ENCODE peak calls at places on chromosomes 11 and 22, in seven cellular contexts. F, I, X, G, S, K and Q are unnamed samples. For H3K4me1, the result is how much of the 10 kb centered on the place peaks cover.

GRCh38 chr11:44005076-44005800 is 42.5 kb upstream of the ACCSL start:
- DNase-seq in F (no peak), I (no peak), X (peak), G (peak), S (no peak), K (no peak), Q (no peak)

GRCh38 chr11:107928767-107929507 is 689 bp downstream of the RAB39A start:
- DNase-seq in F (no peak), I (no peak), X (peak), G (peak), S (no peak), K (peak), Q (peak)

GRCh38 chr11:66509131-66509561 is 1.3 kb upstream of the BBS1 start:
- DNase-seq in F (no peak), I (no peak), X (no peak), G (no peak), S (no peak), K (no peak), Q (no peak)

GRCh38 chr22:40392618-40393017 is 22.2 kb downstream of the SGSM3 start:
- DNase-seq in F (no peak), I (no peak), X (no peak), G (no peak), S (peak), K (no peak), Q (no peak)

GRCh38 chr11:64334764-64335741 is 5.0 kb upstream of the CCDC88B start:
- DNase-seq in F (no peak), I (no peak), X (peak), G (peak), S (peak), K (peak), Q (no peak)

GRCh38 chr22:19982991-19983578 is 33.5 kb downstream of the ARVCF start:
- DNase-seq in F (no peak), I (peak), X (no peak), G (no peak), S (no peak), K (no peak), Q (no peak)

GRCh38 chr11:66727883-66728759 is 895 bp downstream of the SPTBN2 start:
- DNase-seq in F (no peak), I (no peak), X (peak), G (no peak), S (peak), K (no peak), Q (no peak)

GRCh38 chr11:117984471-117984870 is 1.7 kb upstream of the IL10RA start:
- DNase-seq in F (no peak), I (no peak), X (no peak), G (peak), S (no peak), K (no peak), Q (no peak)

GRCh38 chr22:49466926-49467590 is 360.6 kb downstream of the BRD1 start:
- DNase-seq in F (no peak), I (no peak), X (no peak), G (no peak), S (no peak), K (no peak), Q (no peak)

GRCh38 chr22:30695351-30695762 is 683 bp downstream of the OSBP2 start:
- DNase-seq in F (no peak), I (peak), X (no peak), G (peak), S (no peak), K (no peak), Q (no peak)

GRCh38 chr11:38648597-38648996 is 2050.6 kb upstream of the RAG2 start:
- DNase-seq in F (no peak), I (no peak), X (no peak), G (no peak), S (no peak), K (no peak), Q (no peak)

GRCh38 chr11:108766596-108767173 is 101.8 kb downstream of the DDX10 start:
- DNase-seq in F (no peak), I (no peak), X (no peak), G (no peak), S (no peak), K (no peak), Q (no peak)

GRCh38 chr11:2515401-2516275 is 70.8 kb downstream of the KCNQ1 start:
- DNase-seq in F (peak), I (peak), X (no peak), G (peak), S (no peak), K (no peak), Q (peak)

GRCh38 chr11:79648766-79649545 is 208.1 kb upstream of the TENM4 start:
- DNase-seq in F (no peak), I (no peak), X (no peak), G (no peak), S (no peak), K (no peak), Q (no peak)

GRCh38 chr22:19536564-19536963 is 12.4 kb upstream of the CLDN5 start:
- DNase-seq in F (no peak), I (no peak), X (no peak), G (no peak), S (no peak), K (no peak), Q (no peak)

GRCh38 chr11:110249066-110249465 is 47.3 kb downstream of the RDX start:
- DNase-seq in F (no peak), I (no peak), X (no peak), G (no peak), S (peak), K (no peak), Q (no peak)

GRCh38 chr11:72406536-72407507 is 27.5 kb downstream of the CLPB start:
- DNase-seq in F (no peak), I (no peak), X (no peak), G (peak), S (peak), K (no peak), Q (no peak)

GRCh38 chr11:38392176-38392575 is 1794.1 kb upstream of the RAG2 start:
- DNase-seq in F (no peak), I (no peak), X (peak), G (no peak), S (no peak), K (no peak), Q (no peak)

GRCh38 chr22:39518996-39519680 is 1.2 kb upstream of the ATF4 start:
- DNase-seq in F (no peak), I (no peak), X (no peak), G (no peak), S (no peak), K (no peak), Q (no peak)

GRCh38 chr11:31160504-31161422 is 208.8 kb downstream of the DCDC1 start:
- DNase-seq in F (no peak), I (no peak), X (peak), G (no peak), S (peak), K (peak), Q (no peak)

GRCh38 chr22:41842996-41843970 is 10.4 kb downstream of the SREBF2 start:
- DNase-seq in F (no peak), I (no peak), X (no peak), G (no peak), S (no peak), K (no peak), Q (no peak)

GRCh38 chr11:2857918-2858317 is 27.7 kb downstream of the CDKN1C start:
- DNase-seq in F (no peak), I (no peak), X (no peak), G (no peak), S (no peak), K (no peak), Q (no peak)

GRCh38 chr11:67284811-67285540 is 4.1 kb upstream of the ANKRD13D start:
- DNase-seq in F (no peak), I (peak), X (no peak), G (no peak), S (no peak), K (no peak), Q (peak)

GRCh38 chr11:2798951-2799761 is 86.4 kb downstream of the CDKN1C start:
- DNase-seq in F (no peak), I (peak), X (no peak), G (peak), S (no peak), K (no peak), Q (peak)

GRCh38 chr11:47336595-47336994 is 15.9 kb downstream of the MYBPC3 start:
- DNase-seq in F (no peak), I (no peak), X (no peak), G (no peak), S (no peak), K (no peak), Q (no peak)

DNA sequence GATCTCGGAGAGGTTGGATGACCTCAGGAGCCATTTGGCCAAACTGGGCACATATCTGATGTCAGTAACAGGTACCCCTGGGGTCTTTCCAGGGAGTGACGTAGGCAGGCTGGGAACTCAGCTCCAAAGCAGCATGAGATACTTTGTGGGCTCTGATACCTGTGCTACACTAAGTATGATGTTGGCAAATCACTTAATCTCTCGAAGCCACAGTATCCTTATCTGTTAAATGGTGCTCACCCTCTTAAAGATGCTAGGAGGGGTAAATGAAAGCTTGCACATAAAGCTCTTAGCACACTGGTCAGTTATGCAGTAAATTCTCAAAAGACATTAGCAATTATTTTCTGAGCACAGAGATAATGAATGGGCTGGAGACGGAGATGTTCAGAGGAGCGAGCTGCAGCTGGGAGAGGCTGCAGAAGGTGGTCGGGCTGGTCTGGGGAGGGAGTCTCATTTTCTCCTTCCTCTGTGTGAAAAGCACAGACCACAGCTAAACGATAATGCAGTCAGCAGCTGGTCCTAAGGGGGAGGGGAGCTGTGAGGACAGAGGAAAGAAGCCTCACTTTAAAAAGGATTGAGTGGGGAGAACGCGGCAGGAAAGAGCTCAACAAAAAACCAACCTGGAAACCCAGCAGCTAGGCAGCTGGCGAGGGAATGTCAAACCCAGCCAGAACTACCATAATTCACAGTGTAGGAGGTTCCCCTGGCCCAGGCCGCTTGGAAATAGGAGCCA is 16.9 kb upstream of the DGKZ start:
- DNase-seq in F (no peak), I (no peak), X (no peak), G (no peak), S (no peak), K (no peak), Q (no peak)
- H3K27ac ChIP-seq in F (no peak), I (no peak), X (no peak), G (no peak), S (no peak), K (no peak), Q (no peak)

DNA sequence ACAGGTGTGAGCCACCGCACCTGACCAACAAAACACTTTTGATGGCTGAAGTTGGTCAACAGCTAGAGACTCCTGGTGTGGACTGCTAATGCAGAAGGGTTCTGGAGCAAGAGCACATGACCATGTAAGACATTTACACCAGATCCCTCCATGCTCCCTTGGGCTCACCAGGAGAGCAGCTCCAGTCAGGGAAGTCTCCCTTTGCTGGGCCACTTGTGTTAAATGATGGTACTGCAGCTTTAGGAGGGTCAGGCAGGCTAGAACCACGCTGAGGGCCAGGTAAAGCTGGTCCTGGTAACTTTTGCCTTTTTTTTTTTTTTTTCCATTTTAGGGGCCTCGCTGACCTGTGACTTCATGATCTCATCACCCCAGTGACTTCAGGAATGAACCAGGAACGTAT is 146.4 kb downstream of the FBXO7 start:
- DNase-seq in F (no peak), I (no peak), X (peak), G (no peak), S (no peak), K (peak), Q (no peak)
- H3K4me1 ChIP-seq in F (under half), I (under half), X (under half), G (under half), S (under half), K (under half), Q (half or more)

GRCh38 chr11:10322830-10323792 is 18.2 kb downstream of the ADM start:
- DNase-seq in F (peak), I (peak), X (peak), G (peak), S (peak), K (peak), Q (peak)
- H3K4me3 ChIP-seq in F (no peak), I (no peak), X (no peak), G (no peak), S (no peak), K (peak), Q (peak)

GRCh38 chr22:35663371-35663770 is 15.1 kb downstream of the APOL6 start:
- DNase-seq in F (no peak), I (no peak), X (no peak), G (no peak), S (peak), K (no peak), Q (no peak)
- H3K27ac ChIP-seq in F (peak), I (no peak), X (peak), G (peak), S (no peak), K (no peak), Q (peak)

GRCh38 chr22:24848559-24849168 is 42.7 kb downstream of the SGSM1 start:
- DNase-seq in F (no peak), I (no peak), X (no peak), G (no peak), S (no peak), K (no peak), Q (no peak)
- H3K4me1 ChIP-seq in F (under half), I (under half), X (under half), G (under half), S (under half), K (under half), Q (under half)

DNA sequence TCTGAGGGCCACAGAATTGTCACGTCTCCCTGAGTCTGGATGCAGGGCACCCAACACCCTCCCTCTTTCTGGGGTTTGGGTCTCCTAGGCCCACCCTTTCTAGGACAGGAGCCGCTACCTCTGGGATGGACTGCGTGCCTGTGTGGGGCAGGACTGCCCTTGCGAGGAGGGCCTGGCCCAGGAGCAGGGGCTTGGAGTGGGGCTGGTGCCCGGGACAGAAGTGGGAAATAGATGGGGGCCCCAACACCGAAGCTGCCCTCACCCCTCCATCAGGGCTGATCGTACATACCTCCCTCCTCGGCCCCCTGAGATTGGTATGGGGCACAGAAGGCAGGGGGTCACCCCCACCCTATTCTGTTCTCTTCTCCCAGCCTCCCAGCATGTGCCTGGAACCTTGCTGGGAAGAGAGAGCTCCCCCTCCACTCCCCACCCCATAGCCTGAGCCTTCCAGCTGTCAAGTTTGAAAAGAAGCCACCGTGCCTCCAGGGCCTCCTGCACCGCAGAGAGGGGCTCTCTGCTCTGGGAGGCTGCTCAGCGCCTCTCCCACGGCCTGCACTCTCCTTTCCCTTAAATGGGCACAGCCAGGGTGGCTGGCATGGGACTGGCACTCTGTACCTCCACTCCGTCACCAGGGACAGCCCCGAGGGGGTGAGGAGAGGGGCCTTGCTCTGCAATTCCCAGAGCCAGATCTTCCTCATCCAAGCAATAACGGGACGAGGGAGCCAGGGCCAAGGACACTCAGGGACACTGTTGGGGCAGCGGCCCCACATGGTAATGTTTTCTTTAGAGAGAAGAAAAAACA is 1.8 kb downstream of the LRRC10B start:
- DNase-seq in F (no peak), I (no peak), X (no peak), G (no peak), S (no peak), K (no peak), Q (no peak)
- H3K4me3 ChIP-seq in F (no peak), I (no peak), X (peak), G (no peak), S (no peak), K (no peak), Q (peak)

DNA sequence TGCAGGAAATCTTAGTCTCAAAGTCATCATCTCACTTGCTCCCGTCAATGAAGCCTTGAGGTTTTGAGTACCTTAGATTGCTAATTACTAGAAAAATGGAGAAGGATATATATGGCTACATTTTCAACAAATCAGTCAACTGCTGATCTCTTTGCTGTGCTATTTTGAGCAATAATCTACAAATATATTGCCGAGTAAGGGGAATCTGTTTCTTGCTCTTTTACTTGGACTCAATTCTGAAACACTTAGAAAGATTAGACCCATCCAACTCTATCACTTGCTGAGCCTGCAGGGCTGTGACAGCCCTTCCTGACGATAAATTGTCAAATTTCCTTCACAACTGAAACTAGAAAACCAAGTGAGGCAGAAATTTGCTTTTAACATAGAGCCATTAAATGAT is 17.0 kb downstream of the FEZ1 start:
- DNase-seq in F (no peak), I (no peak), X (no peak), G (no peak), S (no peak), K (no peak), Q (no peak)
- H3K27ac ChIP-seq in F (no peak), I (no peak), X (no peak), G (no peak), S (no peak), K (no peak), Q (no peak)

DNA sequence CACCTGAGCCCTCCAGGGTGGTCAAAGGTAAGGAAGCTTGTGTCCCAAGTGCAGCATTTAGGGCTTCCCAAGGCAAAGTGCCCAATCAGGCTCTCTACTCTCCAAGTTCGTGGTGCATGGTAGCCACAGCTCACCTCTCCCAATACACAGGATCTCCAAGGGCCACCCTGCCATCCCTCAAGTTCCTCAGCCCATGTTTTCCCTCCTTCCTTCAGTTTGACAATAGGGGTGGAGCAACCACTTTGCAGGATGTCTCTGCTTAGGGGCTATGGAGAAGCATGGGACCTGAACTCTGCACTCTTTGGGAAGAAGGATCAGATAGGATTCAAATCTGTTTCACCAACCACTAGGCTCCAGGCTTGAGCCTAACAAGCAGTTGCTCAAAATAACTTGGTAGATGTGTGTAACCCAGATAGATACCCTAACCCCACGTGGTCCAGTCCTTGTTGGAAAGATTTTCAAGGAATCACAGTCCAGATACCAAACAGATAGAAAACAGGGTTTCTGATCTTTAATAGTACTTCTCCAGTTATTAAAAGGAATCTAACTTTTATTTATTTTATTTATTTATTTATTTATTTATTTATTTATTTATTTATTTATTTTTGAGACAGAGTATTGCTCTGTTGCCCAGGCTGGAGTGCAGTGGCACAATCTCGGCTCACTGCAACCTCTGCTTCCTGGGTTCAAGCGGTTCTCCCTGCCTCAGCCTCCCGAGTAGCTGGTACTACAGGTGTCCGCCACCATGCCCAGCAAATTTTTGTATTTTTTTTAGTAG is 248.1 kb downstream of the CTTN start:
- DNase-seq in F (no peak), I (no peak), X (no peak), G (no peak), S (no peak), K (no peak), Q (no peak)
- H3K4me1 ChIP-seq in F (under half), I (under half), X (half or more), G (under half), S (under half), K (under half), Q (under half)